ENCODE peak calls at places on chromosomes 1 and 21, in ten cellular contexts. One of them, this sample, is unnamed.

GRCh38 chr1:183778006-183778405 is 26.9 kb upstream of the RGL1 start:
- DNase-seq in cardiac muscle cell: no peak
- DNase-seq in CD8-positive, alpha-beta T cell: no peak
- DNase-seq in uterus: no peak
- DNase-seq in fibroblast of lung: no peak
- DNase-seq in kidney: no peak
- DNase-seq in MM.1S: no peak
- DNase-seq in tibial nerve: no peak
- DNase-seq in CD4-positive, alpha-beta memory T cell: no peak
- DNase-seq in GM23338: no peak
- DNase-seq in this sample: no peak

GRCh38 chr1:119787776-119788175 is 19.1 kb upstream of the HMGCS2 start:
- DNase-seq in cardiac muscle cell: no peak
- DNase-seq in CD8-positive, alpha-beta T cell: no peak
- DNase-seq in uterus: no peak
- DNase-seq in fibroblast of lung: peak; percentile 87
- DNase-seq in kidney: no peak
- DNase-seq in MM.1S: peak; percentile 39
- DNase-seq in tibial nerve: no peak
- DNase-seq in CD4-positive, alpha-beta memory T cell: no peak
- DNase-seq in GM23338: no peak
- DNase-seq in this sample: no peak

GRCh38 chr1:31216016-31216415 is 23.7 kb downstream of the NKAIN1 start:
- DNase-seq in cardiac muscle cell: peak; percentile 74
- DNase-seq in CD8-positive, alpha-beta T cell: no peak
- DNase-seq in uterus: peak; percentile 34
- DNase-seq in fibroblast of lung: peak; percentile 41
- DNase-seq in kidney: peak; percentile 83
- DNase-seq in MM.1S: no peak
- DNase-seq in tibial nerve: no peak
- DNase-seq in CD4-positive, alpha-beta memory T cell: no peak
- DNase-seq in GM23338: peak; percentile 55
- DNase-seq in this sample: peak; percentile 74

GRCh38 chr1:107795471-107795870 is 169.5 kb downstream of the VAV3 start:
- DNase-seq in cardiac muscle cell: no peak
- DNase-seq in CD8-positive, alpha-beta T cell: no peak
- DNase-seq in uterus: no peak
- DNase-seq in fibroblast of lung: no peak
- DNase-seq in kidney: no peak
- DNase-seq in MM.1S: no peak
- DNase-seq in tibial nerve: no peak
- DNase-seq in CD4-positive, alpha-beta memory T cell: no peak
- DNase-seq in GM23338: no peak
- DNase-seq in this sample: no peak

GRCh38 chr1:243713470-243714186 is 136.4 kb downstream of the AKT3 start:
- DNase-seq in cardiac muscle cell: peak; percentile 18
- DNase-seq in CD8-positive, alpha-beta T cell: peak; percentile 21
- DNase-seq in uterus: peak; percentile 49
- DNase-seq in fibroblast of lung: peak; percentile 69
- DNase-seq in kidney: no peak
- DNase-seq in MM.1S: no peak
- DNase-seq in tibial nerve: no peak
- DNase-seq in CD4-positive, alpha-beta memory T cell: no peak
- DNase-seq in GM23338: no peak
- DNase-seq in this sample: no peak

GRCh38 chr1:45455162-45455561 is 35.8 kb downstream of the TESK2 start:
- DNase-seq in cardiac muscle cell: no peak
- DNase-seq in CD8-positive, alpha-beta T cell: no peak
- DNase-seq in uterus: no peak
- DNase-seq in fibroblast of lung: no peak
- DNase-seq in kidney: no peak
- DNase-seq in MM.1S: no peak
- DNase-seq in tibial nerve: no peak
- DNase-seq in CD4-positive, alpha-beta memory T cell: no peak
- DNase-seq in GM23338: peak; percentile 38
- DNase-seq in this sample: no peak

GRCh38 chr21:35050348-35051286 is 1.5 kb upstream of the RUNX1 start:
- DNase-seq in cardiac muscle cell: no peak
- DNase-seq in CD8-positive, alpha-beta T cell: no peak
- DNase-seq in uterus: no peak
- DNase-seq in fibroblast of lung: peak; percentile 77
- DNase-seq in kidney: no peak
- DNase-seq in MM.1S: peak; percentile 68
- DNase-seq in tibial nerve: no peak
- DNase-seq in CD4-positive, alpha-beta memory T cell: no peak
- DNase-seq in GM23338: no peak
- DNase-seq in this sample: no peak

GRCh38 chr1:223720987-223721591 is 8.8 kb downstream of the CAPN2 start:
- DNase-seq in cardiac muscle cell: no peak
- DNase-seq in CD8-positive, alpha-beta T cell: no peak
- DNase-seq in uterus: no peak
- DNase-seq in fibroblast of lung: peak; percentile 91
- DNase-seq in kidney: peak; percentile 76
- DNase-seq in MM.1S: no peak
- DNase-seq in tibial nerve: no peak
- DNase-seq in CD4-positive, alpha-beta memory T cell: no peak
- DNase-seq in GM23338: no peak
- DNase-seq in this sample: no peak

GRCh38 chr1:206508130-206508884 is 976 bp downstream of the RASSF5 start:
- DNase-seq in cardiac muscle cell: no peak
- DNase-seq in CD8-positive, alpha-beta T cell: no peak
- DNase-seq in uterus: no peak
- DNase-seq in fibroblast of lung: no peak
- DNase-seq in kidney: no peak
- DNase-seq in MM.1S: no peak
- DNase-seq in tibial nerve: no peak
- DNase-seq in CD4-positive, alpha-beta memory T cell: no peak
- DNase-seq in GM23338: no peak
- DNase-seq in this sample: peak; percentile 33

GRCh38 chr1:206505702-206506375 is 1.5 kb upstream of the RASSF5 start:
- DNase-seq in cardiac muscle cell: no peak
- DNase-seq in CD8-positive, alpha-beta T cell: no peak
- DNase-seq in uterus: no peak
- DNase-seq in fibroblast of lung: peak; percentile 71
- DNase-seq in kidney: no peak
- DNase-seq in MM.1S: no peak
- DNase-seq in tibial nerve: no peak
- DNase-seq in CD4-positive, alpha-beta memory T cell: no peak
- DNase-seq in GM23338: peak; percentile 61
- DNase-seq in this sample: no peak

GRCh38 chr1:206507395-206508129 is at the start of gene RASSF5:
- DNase-seq in cardiac muscle cell: peak; percentile 84
- DNase-seq in CD8-positive, alpha-beta T cell: peak; percentile 83
- DNase-seq in uterus: peak; percentile 76
- DNase-seq in fibroblast of lung: peak; percentile 64
- DNase-seq in kidney: peak; percentile 95
- DNase-seq in MM.1S: peak; percentile 83
- DNase-seq in tibial nerve: peak; percentile 86
- DNase-seq in CD4-positive, alpha-beta memory T cell: peak; percentile 76
- DNase-seq in GM23338: peak; percentile 90
- DNase-seq in this sample: peak; percentile 84

GRCh38 chr1:206506405-206506802 is 927 bp upstream of the RASSF5 start:
- DNase-seq in cardiac muscle cell: no peak
- DNase-seq in CD8-positive, alpha-beta T cell: no peak
- DNase-seq in uterus: no peak
- DNase-seq in fibroblast of lung: no peak
- DNase-seq in kidney: no peak
- DNase-seq in MM.1S: no peak
- DNase-seq in tibial nerve: no peak
- DNase-seq in CD4-positive, alpha-beta memory T cell: no peak
- DNase-seq in GM23338: no peak
- DNase-seq in this sample: no peak

DNA sequence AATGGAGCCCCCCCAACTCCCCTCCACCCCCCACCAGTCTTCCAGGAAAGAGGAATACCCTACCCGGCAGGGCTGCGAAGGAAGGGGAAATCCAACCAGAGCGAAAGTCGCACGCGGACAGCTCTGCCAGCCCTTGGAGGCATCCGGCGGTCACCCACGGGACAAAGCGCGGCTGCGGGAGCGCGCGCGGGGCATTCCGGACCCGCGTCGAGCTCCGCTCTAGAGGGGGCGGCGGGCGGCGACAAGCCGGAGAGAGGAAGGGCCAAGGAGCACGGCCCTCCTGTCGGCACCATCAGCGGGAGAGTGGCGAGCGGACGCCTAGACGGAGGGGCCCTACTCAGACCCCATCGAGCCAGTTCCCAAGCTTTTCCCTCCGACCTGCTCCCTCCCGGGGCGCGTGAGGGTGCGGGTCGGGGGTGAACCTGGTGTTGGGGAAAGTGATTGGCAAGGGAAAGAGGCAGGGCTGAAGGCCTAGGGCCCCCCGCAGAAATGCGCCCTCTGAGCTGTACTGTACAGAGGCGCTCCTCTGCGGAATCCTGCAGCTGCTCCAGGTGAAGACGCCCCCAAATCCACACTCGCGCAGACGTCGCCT is 432 bp upstream of the RASSF5 start:
- DNase-seq in cardiac muscle cell: peak; percentile 54
- DNase-seq in CD8-positive, alpha-beta T cell: peak; percentile 29
- DNase-seq in uterus: no peak
- DNase-seq in fibroblast of lung: no peak
- DNase-seq in kidney: peak; percentile 83
- DNase-seq in MM.1S: no peak
- DNase-seq in tibial nerve: no peak
- DNase-seq in CD4-positive, alpha-beta memory T cell: peak; percentile 4
- DNase-seq in GM23338: peak; percentile 49
- DNase-seq in this sample: peak; percentile 53
- H3K4me1 ChIP-seq in cardiac muscle cell: peaks cover 14% of the 10 kb centered on the region
- H3K4me1 ChIP-seq in CD8-positive, alpha-beta T cell: peaks cover 9% of the 10 kb centered on the region
- H3K4me1 ChIP-seq in uterus: no peaks in the 10 kb centered on the region
- H3K4me1 ChIP-seq in fibroblast of lung: peaks cover 18% of the 10 kb centered on the region
- H3K4me1 ChIP-seq in kidney: peaks cover 6% of the 10 kb centered on the region
- H3K4me1 ChIP-seq in MM.1S: no peaks in the 10 kb centered on the region
- H3K4me1 ChIP-seq in tibial nerve: peaks cover 5% of the 10 kb centered on the region
- H3K4me1 ChIP-seq in CD4-positive, alpha-beta memory T cell: peaks cover 45% of the 10 kb centered on the region
- H3K4me1 ChIP-seq in GM23338: peaks cover 13% of the 10 kb centered on the region
- H3K4me1 ChIP-seq in this sample: peaks cover 15% of the 10 kb centered on the region

DNA sequence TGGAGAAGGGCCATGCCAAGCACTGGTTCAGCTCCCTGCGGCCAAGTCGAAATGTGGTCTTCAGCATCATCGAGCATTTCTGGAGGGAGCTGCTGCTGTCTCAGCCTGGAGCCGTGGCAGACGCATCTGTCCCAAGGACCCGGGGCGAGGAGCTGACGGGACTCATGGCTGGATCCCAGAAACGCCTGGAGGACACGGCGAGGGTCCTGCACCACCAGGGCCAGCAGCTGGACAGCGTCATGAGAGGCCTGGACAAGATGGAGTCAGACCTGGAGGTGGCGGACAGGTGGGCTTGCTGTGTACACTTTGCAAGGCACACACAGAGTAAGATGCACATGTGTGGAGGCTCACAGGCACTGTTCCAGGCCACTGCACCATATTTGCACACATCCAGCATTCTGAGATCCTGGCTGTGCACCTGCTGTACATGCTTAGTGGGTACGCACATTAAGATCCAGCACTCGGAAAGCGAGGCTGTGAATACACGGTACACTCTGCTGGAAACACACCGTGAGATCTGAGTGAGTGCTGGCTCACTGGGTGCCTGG is 12.8 kb downstream of the SNAP47 start:
- DNase-seq in cardiac muscle cell: no peak
- DNase-seq in CD8-positive, alpha-beta T cell: no peak
- DNase-seq in uterus: no peak
- DNase-seq in fibroblast of lung: no peak
- DNase-seq in kidney: peak; percentile 75
- DNase-seq in MM.1S: no peak
- DNase-seq in tibial nerve: no peak
- DNase-seq in CD4-positive, alpha-beta memory T cell: no peak
- DNase-seq in GM23338: no peak
- DNase-seq in this sample: peak; percentile 26
- H3K4me3 ChIP-seq in cardiac muscle cell: no peak overlapping the region
- H3K4me3 ChIP-seq in CD8-positive, alpha-beta T cell: no peak overlapping the region
- H3K4me3 ChIP-seq in uterus: no peak overlapping the region
- H3K4me3 ChIP-seq in fibroblast of lung: no peak overlapping the region
- H3K4me3 ChIP-seq in kidney: no peak overlapping the region
- H3K4me3 ChIP-seq in MM.1S: no peak overlapping the region
- H3K4me3 ChIP-seq in tibial nerve: no peak overlapping the region
- H3K4me3 ChIP-seq in CD4-positive, alpha-beta memory T cell: no peak overlapping the region
- H3K4me3 ChIP-seq in GM23338: no peak overlapping the region
- H3K4me3 ChIP-seq in this sample: no peak overlapping the region

GRCh38 chr1:117573386-117574040 is 32.3 kb upstream of the TENT5C start:
- DNase-seq in cardiac muscle cell: no peak
- DNase-seq in CD8-positive, alpha-beta T cell: no peak
- DNase-seq in uterus: peak; percentile 9
- DNase-seq in fibroblast of lung: peak; percentile 5
- DNase-seq in kidney: no peak
- DNase-seq in MM.1S: no peak
- DNase-seq in tibial nerve: no peak
- DNase-seq in CD4-positive, alpha-beta memory T cell: no peak
- DNase-seq in GM23338: no peak
- DNase-seq in this sample: no peak
- H3K27ac ChIP-seq in cardiac muscle cell: no peak overlapping the region
- H3K27ac ChIP-seq in CD8-positive, alpha-beta T cell: no peak overlapping the region
- H3K27ac ChIP-seq in uterus: no peak overlapping the region
- H3K27ac ChIP-seq in fibroblast of lung: no peak overlapping the region
- H3K27ac ChIP-seq in kidney: no peak overlapping the region
- H3K27ac ChIP-seq in MM.1S: no peak overlapping the region
- H3K27ac ChIP-seq in tibial nerve: no peak overlapping the region
- H3K27ac ChIP-seq in CD4-positive, alpha-beta memory T cell: no peak overlapping the region
- H3K27ac ChIP-seq in GM23338: no peak overlapping the region
- H3K27ac ChIP-seq in this sample: no peak overlapping the region

GRCh38 chr1:167232801-167233200 is 12.1 kb downstream of the POU2F1 start:
- DNase-seq in cardiac muscle cell: no peak
- DNase-seq in CD8-positive, alpha-beta T cell: no peak
- DNase-seq in uterus: no peak
- DNase-seq in fibroblast of lung: no peak
- DNase-seq in kidney: no peak
- DNase-seq in MM.1S: no peak
- DNase-seq in tibial nerve: no peak
- DNase-seq in CD4-positive, alpha-beta memory T cell: no peak
- DNase-seq in GM23338: no peak
- DNase-seq in this sample: no peak

GRCh38 chr1:167229719-167230385 is 9.2 kb downstream of the POU2F1 start:
- DNase-seq in cardiac muscle cell: no peak
- DNase-seq in CD8-positive, alpha-beta T cell: no peak
- DNase-seq in uterus: no peak
- DNase-seq in fibroblast of lung: no peak
- DNase-seq in kidney: no peak
- DNase-seq in MM.1S: no peak
- DNase-seq in tibial nerve: no peak
- DNase-seq in CD4-positive, alpha-beta memory T cell: no peak
- DNase-seq in GM23338: no peak
- DNase-seq in this sample: no peak

GRCh38 chr1:167233373-167233772 is 12.7 kb downstream of the POU2F1 start:
- DNase-seq in cardiac muscle cell: no peak
- DNase-seq in CD8-positive, alpha-beta T cell: no peak
- DNase-seq in uterus: no peak
- DNase-seq in fibroblast of lung: no peak
- DNase-seq in kidney: no peak
- DNase-seq in MM.1S: no peak
- DNase-seq in tibial nerve: no peak
- DNase-seq in CD4-positive, alpha-beta memory T cell: no peak
- DNase-seq in GM23338: no peak
- DNase-seq in this sample: no peak

GRCh38 chr1:167227934-167228378 is 7.3 kb downstream of the POU2F1 start:
- DNase-seq in cardiac muscle cell: no peak
- DNase-seq in CD8-positive, alpha-beta T cell: no peak
- DNase-seq in uterus: no peak
- DNase-seq in fibroblast of lung: no peak
- DNase-seq in kidney: no peak
- DNase-seq in MM.1S: no peak
- DNase-seq in tibial nerve: no peak
- DNase-seq in CD4-positive, alpha-beta memory T cell: no peak
- DNase-seq in GM23338: peak; percentile 67
- DNase-seq in this sample: no peak

DNA sequence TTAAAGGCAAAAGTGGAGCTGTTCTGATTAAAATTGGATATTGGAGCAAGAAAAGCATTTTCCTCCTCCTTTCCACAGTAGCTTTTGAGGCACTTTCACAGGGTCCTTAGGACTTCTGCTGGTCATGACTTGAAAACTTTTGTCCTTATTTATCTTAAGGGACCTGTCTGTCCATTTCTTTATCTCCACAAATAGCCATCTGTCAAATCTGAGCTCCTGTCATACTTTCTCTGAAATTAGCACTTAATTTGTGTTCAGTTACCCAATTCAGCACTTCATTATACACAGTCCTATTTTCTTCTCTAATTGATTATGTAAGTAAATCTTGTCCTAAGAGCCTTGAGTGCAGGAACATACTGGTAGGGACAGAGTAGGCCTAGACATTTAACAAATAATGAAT is 9.8 kb downstream of the POU2F1 start:
- DNase-seq in cardiac muscle cell: no peak
- DNase-seq in CD8-positive, alpha-beta T cell: no peak
- DNase-seq in uterus: no peak
- DNase-seq in fibroblast of lung: no peak
- DNase-seq in kidney: no peak
- DNase-seq in MM.1S: no peak
- DNase-seq in tibial nerve: no peak
- DNase-seq in CD4-positive, alpha-beta memory T cell: no peak
- DNase-seq in GM23338: no peak
- DNase-seq in this sample: no peak
- H3K4me1 ChIP-seq in cardiac muscle cell: peaks cover 29% of the 10 kb centered on the region
- H3K4me1 ChIP-seq in CD8-positive, alpha-beta T cell: peaks cover 11% of the 10 kb centered on the region
- H3K4me1 ChIP-seq in uterus: peaks cover 6% of the 10 kb centered on the region
- H3K4me1 ChIP-seq in fibroblast of lung: no peaks in the 10 kb centered on the region
- H3K4me1 ChIP-seq in kidney: peaks cover 5% of the 10 kb centered on the region
- H3K4me1 ChIP-seq in MM.1S: peaks cover 10% of the 10 kb centered on the region
- H3K4me1 ChIP-seq in tibial nerve: peaks cover 5% of the 10 kb centered on the region
- H3K4me1 ChIP-seq in CD4-positive, alpha-beta memory T cell: peaks cover 21% of the 10 kb centered on the region
- H3K4me1 ChIP-seq in GM23338: peaks cover 82% of the 10 kb centered on the region
- H3K4me1 ChIP-seq in this sample: peaks cover 46% of the 10 kb centered on the region

This sample was measured in psoas muscle.